ENCODE peak calls at places on chromosomes 3 and 15, in nine cellular contexts. One of them, this sample, is unnamed.

GRCh38 chr3:30188713-30189112 is 417.7 kb upstream of the TGFBR2 start:
- DNase-seq in stomach: no peak
- DNase-seq in adrenal gland: no peak
- DNase-seq in K562: no peak
- DNase-seq in ovary: no peak
- DNase-seq in Peyer's patch: no peak
- DNase-seq in GM12892: no peak
- DNase-seq in esophagus muscularis mucosa: no peak
- DNase-seq in tibial nerve: no peak
- DNase-seq in this sample: peak; percentile 53

GRCh38 chr3:195751584-195751983 is 30.8 kb downstream of the MUC20 start:
- DNase-seq in stomach: no peak
- DNase-seq in adrenal gland: no peak
- DNase-seq in K562: no peak
- DNase-seq in ovary: no peak
- DNase-seq in Peyer's patch: no peak
- DNase-seq in GM12892: no peak
- DNase-seq in esophagus muscularis mucosa: no peak
- DNase-seq in tibial nerve: no peak
- DNase-seq in this sample: no peak

GRCh38 chr3:188948658-188949400 is 222.9 kb upstream of the TPRG1 start:
- DNase-seq in stomach: peak; percentile 42
- DNase-seq in adrenal gland: peak; percentile 86
- DNase-seq in K562: no peak
- DNase-seq in ovary: peak; percentile 75
- DNase-seq in Peyer's patch: no peak
- DNase-seq in GM12892: no peak
- DNase-seq in esophagus muscularis mucosa: peak; percentile 90
- DNase-seq in tibial nerve: no peak
- DNase-seq in this sample: no peak

GRCh38 chr3:52088445-52089367 is 32.3 kb upstream of the DUSP7 start:
- DNase-seq in stomach: no peak
- DNase-seq in adrenal gland: peak; percentile 43
- DNase-seq in K562: peak; percentile 47
- DNase-seq in ovary: no peak
- DNase-seq in Peyer's patch: no peak
- DNase-seq in GM12892: no peak
- DNase-seq in esophagus muscularis mucosa: no peak
- DNase-seq in tibial nerve: no peak
- DNase-seq in this sample: no peak

GRCh38 chr3:143000525-143000924 is 845 bp upstream of the U2SURP start:
- DNase-seq in stomach: no peak
- DNase-seq in adrenal gland: peak; percentile 25
- DNase-seq in K562: peak; percentile 34
- DNase-seq in ovary: no peak
- DNase-seq in Peyer's patch: no peak
- DNase-seq in GM12892: no peak
- DNase-seq in esophagus muscularis mucosa: no peak
- DNase-seq in tibial nerve: no peak
- DNase-seq in this sample: no peak

GRCh38 chr15:63818191-63818590 is 15.6 kb downstream of the HERC1 start:
- DNase-seq in stomach: no peak
- DNase-seq in adrenal gland: no peak
- DNase-seq in K562: peak; percentile 77
- DNase-seq in ovary: no peak
- DNase-seq in Peyer's patch: no peak
- DNase-seq in GM12892: no peak
- DNase-seq in esophagus muscularis mucosa: no peak
- DNase-seq in tibial nerve: no peak
- DNase-seq in this sample: no peak

GRCh38 chr3:134346744-134347143 is 27.5 kb downstream of the AMOTL2 start:
- DNase-seq in stomach: no peak
- DNase-seq in adrenal gland: no peak
- DNase-seq in K562: no peak
- DNase-seq in ovary: no peak
- DNase-seq in Peyer's patch: no peak
- DNase-seq in GM12892: no peak
- DNase-seq in esophagus muscularis mucosa: no peak
- DNase-seq in tibial nerve: no peak
- DNase-seq in this sample: no peak

GRCh38 chr3:184066211-184066610 is 13.4 kb downstream of the HTR3C start:
- DNase-seq in stomach: no peak
- DNase-seq in adrenal gland: no peak
- DNase-seq in K562: no peak
- DNase-seq in ovary: no peak
- DNase-seq in Peyer's patch: no peak
- DNase-seq in GM12892: no peak
- DNase-seq in esophagus muscularis mucosa: no peak
- DNase-seq in tibial nerve: no peak
- DNase-seq in this sample: no peak

GRCh38 chr3:86954751-86955150 is 36.2 kb downstream of the VGLL3 start:
- DNase-seq in stomach: no peak
- DNase-seq in adrenal gland: no peak
- DNase-seq in K562: no peak
- DNase-seq in ovary: no peak
- DNase-seq in Peyer's patch: no peak
- DNase-seq in GM12892: no peak
- DNase-seq in esophagus muscularis mucosa: no peak
- DNase-seq in tibial nerve: no peak
- DNase-seq in this sample: no peak

GRCh38 chr3:175005881-175006280 is 146.7 kb downstream of the NAALADL2 start:
- DNase-seq in stomach: no peak
- DNase-seq in adrenal gland: no peak
- DNase-seq in K562: no peak
- DNase-seq in ovary: no peak
- DNase-seq in Peyer's patch: no peak
- DNase-seq in GM12892: no peak
- DNase-seq in esophagus muscularis mucosa: no peak
- DNase-seq in tibial nerve: no peak
- DNase-seq in this sample: no peak

GRCh38 chr3:101674518-101674917 is 2.4 kb downstream of the ZBTB11 start:
- DNase-seq in stomach: no peak
- DNase-seq in adrenal gland: no peak
- DNase-seq in K562: no peak
- DNase-seq in ovary: no peak
- DNase-seq in Peyer's patch: no peak
- DNase-seq in GM12892: no peak
- DNase-seq in esophagus muscularis mucosa: no peak
- DNase-seq in tibial nerve: no peak
- DNase-seq in this sample: no peak

GRCh38 chr3:177300039-177300833 is 103.0 kb upstream of the TBL1XR1 start:
- DNase-seq in stomach: peak; percentile 69
- DNase-seq in adrenal gland: no peak
- DNase-seq in K562: peak; percentile 65
- DNase-seq in ovary: no peak
- DNase-seq in Peyer's patch: peak; percentile 72
- DNase-seq in GM12892: no peak
- DNase-seq in esophagus muscularis mucosa: no peak
- DNase-seq in tibial nerve: no peak
- DNase-seq in this sample: no peak

GRCh38 chr15:89812126-89812846 is 2.4 kb downstream of the ANPEP start:
- DNase-seq in stomach: peak; percentile 74
- DNase-seq in adrenal gland: peak; percentile 69
- DNase-seq in K562: no peak
- DNase-seq in ovary: no peak
- DNase-seq in Peyer's patch: peak; percentile 92
- DNase-seq in GM12892: no peak
- DNase-seq in esophagus muscularis mucosa: no peak
- DNase-seq in tibial nerve: peak; percentile 64
- DNase-seq in this sample: peak; percentile 88
- TF ChIP-seq POLR2A in stomach: no peak
- TF ChIP-seq POLR2A in adrenal gland: no peak
- TF ChIP-seq POLR2A in K562: no peak
- TF ChIP-seq POLR2A in ovary: no peak
- TF ChIP-seq POLR2A in Peyer's patch: peak; percentile 86
- TF ChIP-seq POLR2A in GM12892: no peak
- TF ChIP-seq POLR2A in esophagus muscularis mucosa: no peak
- TF ChIP-seq POLR2A in tibial nerve: no peak
- TF ChIP-seq POLR2A in this sample: no peak

DNA sequence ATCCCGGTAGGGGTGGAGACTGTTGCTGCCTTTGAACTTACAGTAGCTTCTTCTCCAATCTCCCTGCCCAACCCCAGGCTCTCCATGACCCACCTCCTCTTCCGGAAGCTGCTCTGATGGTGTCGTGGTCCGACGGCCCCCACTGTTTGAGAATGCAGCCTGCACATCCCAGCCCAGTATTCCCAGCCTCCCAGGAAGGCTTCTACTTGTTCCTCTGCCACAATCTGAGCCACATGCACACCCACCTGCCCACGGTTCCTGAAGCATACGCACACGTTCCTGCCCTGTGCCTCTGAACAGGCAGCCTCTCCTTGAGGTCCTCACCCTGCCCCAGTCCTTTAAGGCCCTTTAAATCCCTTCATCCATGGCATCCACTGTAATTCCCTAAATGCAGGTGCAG is 57.4 kb downstream of the ABTB1 start:
- DNase-seq in stomach: no peak
- DNase-seq in adrenal gland: no peak
- DNase-seq in K562: no peak
- DNase-seq in ovary: no peak
- DNase-seq in Peyer's patch: no peak
- DNase-seq in GM12892: no peak
- DNase-seq in esophagus muscularis mucosa: no peak
- DNase-seq in tibial nerve: no peak
- DNase-seq in this sample: no peak
- TF ChIP-seq POLR2A in stomach: no peak
- TF ChIP-seq POLR2A in adrenal gland: no peak
- TF ChIP-seq POLR2A in K562: no peak
- TF ChIP-seq POLR2A in ovary: no peak
- TF ChIP-seq POLR2A in Peyer's patch: no peak
- TF ChIP-seq POLR2A in GM12892: no peak
- TF ChIP-seq POLR2A in esophagus muscularis mucosa: no peak
- TF ChIP-seq POLR2A in tibial nerve: no peak
- TF ChIP-seq POLR2A in this sample: no peak

DNA sequence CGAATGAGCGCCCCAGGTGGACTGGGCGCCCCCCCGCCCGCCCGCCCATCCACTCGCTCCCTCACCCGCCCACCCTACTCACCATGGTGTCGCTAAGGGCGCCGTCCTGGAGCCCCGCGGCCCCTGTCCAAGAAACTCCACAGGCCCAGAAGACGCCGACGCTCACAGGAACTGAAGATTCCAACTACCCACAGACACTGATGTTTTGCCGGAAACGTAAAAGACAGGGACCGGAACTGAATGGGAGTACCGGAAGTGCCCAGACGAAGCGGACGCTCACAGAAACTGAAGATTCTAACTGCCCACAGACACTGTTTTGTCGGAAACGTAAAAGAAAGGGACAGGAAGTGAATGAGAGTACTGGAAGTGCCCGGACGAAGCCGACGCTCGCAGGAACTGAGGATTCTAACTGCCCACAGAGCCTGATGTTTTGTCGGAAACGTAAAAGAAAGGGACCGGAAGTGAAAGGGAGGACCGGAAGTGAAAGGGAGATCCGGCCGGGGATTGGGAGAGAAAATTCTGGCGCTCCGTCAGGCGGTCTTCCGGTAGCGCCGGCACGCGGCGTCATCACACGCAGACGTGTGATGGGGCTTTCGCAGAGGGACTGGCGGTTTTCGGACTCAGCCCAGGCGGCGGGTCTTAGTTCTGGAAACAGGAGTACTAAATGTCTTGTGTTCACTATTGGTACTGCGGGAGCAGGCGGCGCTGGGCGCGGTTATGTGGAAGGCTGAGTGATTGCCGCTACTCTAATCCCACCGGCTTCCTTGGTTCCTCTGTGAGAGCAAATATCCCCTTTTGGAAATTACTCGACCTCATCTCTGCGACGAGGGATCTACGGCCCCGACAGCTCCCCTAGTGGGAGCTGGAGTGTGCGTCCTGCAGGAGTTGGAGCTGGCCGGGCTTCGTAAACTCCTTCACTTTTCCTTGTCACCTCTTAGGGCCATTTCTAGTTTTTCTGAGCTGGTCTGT is at the start of gene ISY1:
- DNase-seq in stomach: peak; percentile 90
- DNase-seq in adrenal gland: peak; percentile 92
- DNase-seq in K562: peak; percentile 89
- DNase-seq in ovary: peak; percentile 89
- DNase-seq in Peyer's patch: peak; percentile 94
- DNase-seq in GM12892: peak; percentile 81
- DNase-seq in esophagus muscularis mucosa: peak; percentile 97
- DNase-seq in tibial nerve: peak; percentile 63
- DNase-seq in this sample: peak; percentile 96
- TF ChIP-seq POLR2A in stomach: no peak
- TF ChIP-seq POLR2A in adrenal gland: peak; percentile 86
- TF ChIP-seq POLR2A in K562: peak; percentile 93
- TF ChIP-seq POLR2A in ovary: peak; percentile 80
- TF ChIP-seq POLR2A in Peyer's patch: peak; percentile 51
- TF ChIP-seq POLR2A in GM12892: peak; percentile 96
- TF ChIP-seq POLR2A in esophagus muscularis mucosa: peak; percentile 60
- TF ChIP-seq POLR2A in tibial nerve: peak; percentile 25
- TF ChIP-seq POLR2A in this sample: no peak

GRCh38 chr3:48685603-48686511 is at the start of gene NCKIPSD:
- DNase-seq in stomach: peak; percentile 94
- DNase-seq in adrenal gland: peak; percentile 81
- DNase-seq in K562: peak; percentile 93
- DNase-seq in ovary: peak; percentile 90
- DNase-seq in Peyer's patch: peak; percentile 96
- DNase-seq in GM12892: peak; percentile 96
- DNase-seq in esophagus muscularis mucosa: peak; percentile 94
- DNase-seq in tibial nerve: peak; percentile 86
- DNase-seq in this sample: peak; percentile 82
- TF ChIP-seq POLR2A in stomach: no peak
- TF ChIP-seq POLR2A in adrenal gland: peak; percentile 70
- TF ChIP-seq POLR2A in K562: peak; percentile 77
- TF ChIP-seq POLR2A in ovary: peak; percentile 90
- TF ChIP-seq POLR2A in Peyer's patch: peak; percentile 71
- TF ChIP-seq POLR2A in GM12892: peak; percentile 79
- TF ChIP-seq POLR2A in esophagus muscularis mucosa: peak; percentile 20
- TF ChIP-seq POLR2A in tibial nerve: peak; percentile 86
- TF ChIP-seq POLR2A in this sample: no peak

DNA sequence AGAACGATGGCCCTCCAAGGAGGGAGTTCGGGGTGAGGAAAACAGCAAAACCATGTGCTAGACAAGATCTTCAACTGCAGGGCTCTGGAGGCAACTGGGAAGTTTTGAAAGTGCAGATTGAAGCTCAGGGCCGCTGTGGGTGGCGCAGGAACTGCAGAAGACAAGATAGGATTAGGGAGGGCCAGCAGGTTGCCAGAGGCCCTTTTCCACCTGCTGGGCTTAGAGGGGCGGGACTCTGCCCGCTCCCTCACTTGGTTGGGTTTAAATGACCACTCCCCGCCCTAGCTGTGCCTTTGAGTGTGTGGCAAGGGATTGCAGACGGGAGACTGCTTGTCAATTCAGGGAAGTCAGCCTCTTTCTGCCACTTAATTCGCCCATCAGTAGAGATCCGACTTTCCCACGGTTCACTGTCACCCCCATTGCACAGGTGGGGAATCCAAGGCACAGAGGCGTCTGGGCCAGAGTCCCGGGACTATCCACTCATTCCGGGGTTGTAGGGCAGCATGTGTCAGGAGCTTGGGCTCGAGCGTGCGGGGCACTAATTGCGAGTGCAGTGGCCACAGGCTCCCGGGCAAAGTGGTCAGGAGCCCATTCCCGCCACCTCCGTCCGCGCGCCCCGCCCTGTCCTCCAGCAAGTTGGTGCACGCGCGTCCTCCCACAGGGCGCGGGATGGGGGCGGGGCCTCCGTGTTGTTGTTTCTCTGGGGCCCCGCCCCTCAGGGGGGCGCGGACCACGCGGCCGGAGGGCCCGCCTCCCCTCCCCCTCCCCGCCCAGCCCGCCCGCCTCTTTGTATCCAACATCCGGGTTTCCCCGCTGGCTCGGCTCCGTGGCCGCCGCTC is at the start of gene ACVR2B:
- DNase-seq in stomach: peak; percentile 94
- DNase-seq in adrenal gland: peak; percentile 91
- DNase-seq in K562: peak; percentile 98
- DNase-seq in ovary: peak; percentile 91
- DNase-seq in Peyer's patch: peak; percentile 94
- DNase-seq in GM12892: peak; percentile 76
- DNase-seq in esophagus muscularis mucosa: no peak
- DNase-seq in tibial nerve: peak; percentile 93
- DNase-seq in this sample: peak; percentile 97
- TF ChIP-seq POLR2A in stomach: no peak
- TF ChIP-seq POLR2A in adrenal gland: peak; percentile 63
- TF ChIP-seq POLR2A in K562: peak; percentile 37
- TF ChIP-seq POLR2A in ovary: no peak
- TF ChIP-seq POLR2A in Peyer's patch: no peak
- TF ChIP-seq POLR2A in GM12892: no peak
- TF ChIP-seq POLR2A in esophagus muscularis mucosa: no peak
- TF ChIP-seq POLR2A in tibial nerve: no peak
- TF ChIP-seq POLR2A in this sample: no peak

This sample was measured in lower leg skin.